ENCODE peak calls at places on chromosomes 12 and 14, in four cellular contexts. I is heart left ventricle; V is stimulated activated naive CD4-positive, alpha-beta T cell; D is skeletal muscle cell. F is an unnamed sample.

GRCh38 chr12:54958048-54958658 is 26.4 kb downstream of the TESPA1 start:
- DNase-seq in D (peak; percentile 28), I (peak; percentile 39), V (no peak), F (peak; percentile 31)

GRCh38 chr12:93862424-93862823 is 185.2 kb downstream of the CRADD start:
- DNase-seq in I (no peak), V (no peak), D (no peak), F (no peak)

GRCh38 chr14:78690836-78691235 is 520.7 kb downstream of the NRXN3 start:
- DNase-seq in V (no peak), I (no peak), D (no peak), F (no peak)

GRCh38 chr14:61439779-61440418 is 118.5 kb downstream of the PRKCH start:
- DNase-seq in D (no peak), V (no peak), I (no peak), F (no peak)

GRCh38 chr14:104105071-104105821 is 19.7 kb downstream of the ASPG start:
- DNase-seq in I (no peak), V (no peak), D (no peak), F (no peak)

GRCh38 chr12:122282066-122282465 is 15.8 kb upstream of the VPS33A start:
- DNase-seq in I (no peak), D (peak; percentile 45), V (no peak), F (peak; percentile 72)

GRCh38 chr12:57401165-57401564 is 29.7 kb downstream of the R3HDM2 start:
- DNase-seq in D (no peak), I (peak; percentile 20), V (no peak), F (no peak)

GRCh38 chr12:67475725-67476124 is 172.8 kb upstream of the DYRK2 start:
- DNase-seq in V (no peak), D (no peak), I (no peak), F (no peak)

GRCh38 chr12:123036471-123037285 is 56.2 kb downstream of the ARL6IP4 start:
- DNase-seq in I (no peak), D (no peak), V (no peak), F (no peak)

GRCh38 chr14:87989613-87990299 is 3.2 kb downstream of the GALC start:
- DNase-seq in V (no peak), I (no peak), D (no peak), F (no peak)

GRCh38 chr14:103994535-103995184 is 52.3 kb upstream of the RD3L start:
- DNase-seq in V (no peak), I (no peak), D (no peak), F (no peak)

GRCh38 chr14:100246809-100247428 is 8.0 kb downstream of the YY1 start:
- DNase-seq in I (no peak), V (no peak), D (no peak), F (no peak)

GRCh38 chr12:13373803-13374202 is 177.3 kb downstream of the EMP1 start:
- DNase-seq in D (no peak), I (no peak), V (no peak), F (no peak)

GRCh38 chr12:130879212-130879686 is 7.4 kb downstream of the RAN start:
- DNase-seq in I (no peak), D (no peak), V (no peak), F (no peak)

GRCh38 chr12:57765003-57765697 is 1.7 kb downstream of the CYP27B1 start:
- DNase-seq in D (no peak), V (peak; percentile 41), I (no peak), F (no peak)

GRCh38 chr12:86772688-86773087 is 516.5 kb upstream of the MGAT4C start:
- DNase-seq in V (no peak), I (no peak), D (peak; percentile 33), F (no peak)

GRCh38 chr14:102699416-102700110 is 77.7 kb upstream of the TRAF3 start:
- DNase-seq in V (no peak), D (no peak), I (no peak), F (no peak)

GRCh38 chr12:131235871-131236271 is 282.2 kb downstream of the ADGRD1 start:
- DNase-seq in D (no peak), V (no peak), I (no peak), F (no peak)

GRCh38 chr14:32010561-32011188 is 66.4 kb upstream of the ARHGAP5 start:
- DNase-seq in V (no peak), D (no peak), I (no peak), F (no peak)

GRCh38 chr12:102964872-102965271 is 7.4 kb downstream of the ASCL1 start:
- DNase-seq in V (no peak), D (no peak), I (no peak), F (no peak)

GRCh38 chr12:34604631-34605509 is 582.6 kb downstream of the ALG10 start:
- DNase-seq in D (no peak), I (no peak), V (no peak), F (no peak)

GRCh38 chr12:112107728-112108447 is 695 bp downstream of the NAA25 start:
- DNase-seq in V (no peak), I (peak; percentile 42), D (no peak), F (no peak)

GRCh38 chr12:99097170-99097569 is 452.1 kb downstream of the APAF1 start:
- DNase-seq in V (no peak), D (no peak), I (no peak), F (no peak)

GRCh38 chr12:2336409-2336829 is 283.6 kb downstream of the CACNA1C start:
- DNase-seq in V (no peak), I (no peak), D (peak; percentile 86), F (peak; percentile 87)

GRCh38 chr14:105021656-105022275 is 883 bp upstream of the CDCA4 start:
- DNase-seq in I (no peak), V (no peak), D (no peak), F (no peak)

GRCh38 chr14:70993931-70994330 is 86.7 kb downstream of the PCNX1 start:
- DNase-seq in V (no peak), D (no peak), I (no peak), F (no peak)

GRCh38 chr12:118103231-118103600 is 595 bp downstream of the VSIG10 start:
- DNase-seq in V (no peak), D (no peak), I (peak; percentile 22), F (no peak)

GRCh38 chr14:60095781-60096450 is 4.2 kb downstream of the PCNX4 start:
- DNase-seq in V (no peak), D (no peak), I (no peak), F (no peak)

GRCh38 chr12:26109343-26109841 is 15.4 kb downstream of the BHLHE41 start:
- DNase-seq in D (peak; percentile 59), V (no peak), I (no peak), F (no peak)

GRCh38 chr12:71243375-71243774 is 85.6 kb upstream of the TSPAN8 start:
- DNase-seq in V (no peak), D (no peak), I (no peak), F (peak; percentile 38)

GRCh38 chr12:71441836-71442566 is 2.4 kb downstream of the LGR5 start:
- DNase-seq in D (no peak), I (no peak), V (no peak), F (no peak)

GRCh38 chr12:80509781-80510556 is 65.9 kb downstream of the PTPRQ start:
- DNase-seq in D (peak; percentile 77), V (no peak), I (no peak), F (peak; percentile 23)